ENCODE peak calls at places on chromosomes 7 and 10, in four cellular contexts. One of them, this sample, is unnamed.
A peak's percentile ranks its signal among the peaks of the same experiment; 100 is the strongest.

GRCh38 chr10:80460399-80461207 is 6.5 kb downstream of the TSPAN14 start:
- DNase-seq in thyroid gland: peak; percentile 97
- DNase-seq in lower lobe of right lung: peak; percentile 82
- DNase-seq in SJSA1: no peak
- DNase-seq in this sample: peak; percentile 93

GRCh38 chr7:36153571-36154097 is 580 bp downstream of the EEPD1 start:
- DNase-seq in thyroid gland: no peak
- DNase-seq in lower lobe of right lung: peak; percentile 76
- DNase-seq in SJSA1: no peak
- DNase-seq in this sample: peak; percentile 51

GRCh38 chr10:118587881-118588651 is 7.4 kb downstream of the PRLHR start:
- DNase-seq in thyroid gland: no peak
- DNase-seq in lower lobe of right lung: no peak
- DNase-seq in SJSA1: no peak
- DNase-seq in this sample: no peak

GRCh38 chr7:47573758-47574472 is 8.0 kb downstream of the TNS3 start:
- DNase-seq in thyroid gland: peak; percentile 42
- DNase-seq in lower lobe of right lung: no peak
- DNase-seq in SJSA1: peak; percentile 56
- DNase-seq in this sample: peak; percentile 85

GRCh38 chr7:96320437-96320836 is 1.5 kb downstream of the SLC25A13 start:
- DNase-seq in thyroid gland: no peak
- DNase-seq in lower lobe of right lung: no peak
- DNase-seq in SJSA1: no peak
- DNase-seq in this sample: no peak

GRCh38 chr10:97778452-97779302 is 6.9 kb upstream of the SFRP5 start:
- DNase-seq in thyroid gland: peak; percentile 82
- DNase-seq in lower lobe of right lung: no peak
- DNase-seq in SJSA1: no peak
- DNase-seq in this sample: peak; percentile 60

GRCh38 chr10:5830629-5831445 is 17.6 kb upstream of the GDI2 start:
- DNase-seq in thyroid gland: no peak
- DNase-seq in lower lobe of right lung: no peak
- DNase-seq in SJSA1: no peak
- DNase-seq in this sample: no peak

GRCh38 chr10:22252801-22253577 is 35.2 kb upstream of the EBLN1 start:
- DNase-seq in thyroid gland: peak; percentile 42
- DNase-seq in lower lobe of right lung: peak; percentile 67
- DNase-seq in SJSA1: no peak
- DNase-seq in this sample: peak; percentile 19

GRCh38 chr7:84117304-84117703 is 77.3 kb downstream of the SEMA3A start:
- DNase-seq in thyroid gland: no peak
- DNase-seq in lower lobe of right lung: no peak
- DNase-seq in SJSA1: no peak
- DNase-seq in this sample: no peak

GRCh38 chr7:77467453-77467852 is 51.3 kb upstream of the GSAP start:
- DNase-seq in thyroid gland: peak; percentile 3
- DNase-seq in lower lobe of right lung: peak; percentile 69
- DNase-seq in SJSA1: no peak
- DNase-seq in this sample: no peak

GRCh38 chr7:91098566-91098965 is 165.7 kb upstream of the FZD1 start:
- DNase-seq in thyroid gland: no peak
- DNase-seq in lower lobe of right lung: no peak
- DNase-seq in SJSA1: no peak
- DNase-seq in this sample: no peak

GRCh38 chr10:103493362-103493871 is at the start of gene NEURL1:
- DNase-seq in thyroid gland: peak; percentile 16
- DNase-seq in lower lobe of right lung: no peak
- DNase-seq in SJSA1: no peak
- DNase-seq in this sample: peak; percentile 39

GRCh38 chr7:83413831-83414230 is 235.1 kb downstream of the SEMA3E start:
- DNase-seq in thyroid gland: no peak
- DNase-seq in lower lobe of right lung: no peak
- DNase-seq in SJSA1: no peak
- DNase-seq in this sample: peak; percentile 8

GRCh38 chr10:120578890-120579289 is 121.9 kb downstream of the PLPP4 start:
- DNase-seq in thyroid gland: no peak
- DNase-seq in lower lobe of right lung: no peak
- DNase-seq in SJSA1: no peak
- DNase-seq in this sample: no peak

GRCh38 chr7:28125381-28126046 is 55.1 kb downstream of the JAZF1 start:
- DNase-seq in thyroid gland: no peak
- DNase-seq in lower lobe of right lung: no peak
- DNase-seq in SJSA1: no peak
- DNase-seq in this sample: no peak

GRCh38 chr10:132608511-132609195 is 71.1 kb downstream of the INPP5A start:
- DNase-seq in thyroid gland: no peak
- DNase-seq in lower lobe of right lung: no peak
- DNase-seq in SJSA1: peak; percentile 36
- DNase-seq in this sample: no peak

GRCh38 chr7:44244282-44244681 is 43.5 kb downstream of the YKT6 start:
- DNase-seq in thyroid gland: peak; percentile 37
- DNase-seq in lower lobe of right lung: no peak
- DNase-seq in SJSA1: no peak
- DNase-seq in this sample: no peak

GRCh38 chr10:86747796-86748581 is 8.4 kb upstream of the BMPR1A start:
- DNase-seq in thyroid gland: no peak
- DNase-seq in lower lobe of right lung: no peak
- DNase-seq in SJSA1: no peak
- DNase-seq in this sample: no peak

GRCh38 chr10:31467791-31468535 is 148.9 kb downstream of the ZEB1 start:
- DNase-seq in thyroid gland: peak; percentile 69
- DNase-seq in lower lobe of right lung: peak; percentile 36
- DNase-seq in SJSA1: no peak
- DNase-seq in this sample: peak; percentile 27

GRCh38 chr10:17519457-17519856 is 65.1 kb upstream of the ST8SIA6 start:
- DNase-seq in thyroid gland: no peak
- DNase-seq in lower lobe of right lung: no peak
- DNase-seq in SJSA1: no peak
- DNase-seq in this sample: no peak

GRCh38 chr7:35513828-35514227 is 181.1 kb downstream of the HERPUD2 start:
- DNase-seq in thyroid gland: no peak
- DNase-seq in lower lobe of right lung: no peak
- DNase-seq in SJSA1: no peak
- DNase-seq in this sample: no peak

GRCh38 chr10:46226232-46226631 is 60.6 kb upstream of the ANTXRL start:
- DNase-seq in thyroid gland: no peak
- DNase-seq in lower lobe of right lung: no peak
- DNase-seq in SJSA1: no peak
- DNase-seq in this sample: no peak

GRCh38 chr7:45716380-45717203 is 142.4 kb downstream of the ADCY1 start:
- DNase-seq in thyroid gland: peak; percentile 81
- DNase-seq in lower lobe of right lung: no peak
- DNase-seq in SJSA1: peak; percentile 41
- DNase-seq in this sample: no peak

GRCh38 chr10:99658622-99659030 is 683 bp upstream of the ENTPD7 start:
- DNase-seq in thyroid gland: peak; percentile 44
- DNase-seq in lower lobe of right lung: peak; percentile 84
- DNase-seq in SJSA1: peak; percentile 51
- DNase-seq in this sample: peak; percentile 64

GRCh38 chr7:13986208-13986607 is 3.3 kb downstream of the ETV1 start:
- DNase-seq in thyroid gland: no peak
- DNase-seq in lower lobe of right lung: no peak
- DNase-seq in SJSA1: no peak
- DNase-seq in this sample: no peak

GRCh38 chr10:102869290-102870198 is at the start of gene AS3MT:
- DNase-seq in thyroid gland: peak; percentile 48
- DNase-seq in lower lobe of right lung: no peak
- DNase-seq in SJSA1: peak; percentile 29
- DNase-seq in this sample: peak; percentile 29

GRCh38 chr10:128189176-128189575 is 63.0 kb upstream of the MKI67 start:
- DNase-seq in thyroid gland: no peak
- DNase-seq in lower lobe of right lung: no peak
- DNase-seq in SJSA1: no peak
- DNase-seq in this sample: no peak

GRCh38 chr10:15368456-15368855 is 2.6 kb downstream of the FAM171A1 start:
- DNase-seq in thyroid gland: no peak
- DNase-seq in lower lobe of right lung: no peak
- DNase-seq in SJSA1: no peak
- DNase-seq in this sample: no peak
- H3K27ac ChIP-seq in thyroid gland: no peak overlapping the region
- H3K27ac ChIP-seq in lower lobe of right lung: no peak overlapping the region
- H3K27ac ChIP-seq in SJSA1: no peak overlapping the region
- H3K27ac ChIP-seq in this sample: no peak overlapping the region

DNA sequence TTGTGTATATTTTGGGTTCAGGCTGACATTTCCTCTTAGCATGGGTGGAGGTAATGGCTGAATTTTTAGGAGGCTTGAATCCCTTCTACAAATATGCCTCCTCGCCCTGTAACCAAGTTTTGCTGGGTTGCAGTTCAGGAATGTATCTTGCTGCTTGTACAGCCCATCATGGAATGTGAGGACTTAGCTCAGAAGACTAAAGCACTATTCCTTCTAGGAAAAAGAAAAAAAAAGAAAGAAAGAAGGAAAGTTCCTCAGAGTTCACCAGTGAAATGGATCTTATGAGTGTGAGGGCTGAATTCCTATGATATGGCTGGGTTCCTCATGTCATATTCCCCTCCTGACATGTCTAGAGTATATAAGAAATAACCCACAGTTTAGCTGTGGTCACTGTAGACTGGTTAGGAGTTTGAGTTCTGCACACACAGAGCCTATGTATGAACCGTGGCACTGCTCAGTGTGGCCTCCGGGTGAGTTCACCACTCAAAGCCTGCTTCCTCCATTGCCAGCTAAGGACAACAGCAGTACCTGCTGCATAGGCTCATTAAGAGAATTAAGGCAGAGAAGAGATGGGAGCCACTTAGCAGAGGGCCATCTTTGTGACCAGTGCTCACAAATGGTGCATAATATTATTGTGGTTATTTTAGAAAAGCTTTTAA is 114.0 kb downstream of the TACC2 start:
- DNase-seq in thyroid gland: no peak
- DNase-seq in lower lobe of right lung: no peak
- DNase-seq in SJSA1: no peak
- DNase-seq in this sample: no peak
- H3K9me3 ChIP-seq in thyroid gland: no peaks in the 10 kb centered on the region
- H3K9me3 ChIP-seq in lower lobe of right lung: no peaks in the 10 kb centered on the region
- H3K9me3 ChIP-seq in SJSA1: no peaks in the 10 kb centered on the region
- H3K9me3 ChIP-seq in this sample: no peaks in the 10 kb centered on the region

GRCh38 chr10:32489935-32490334 is 44.0 kb downstream of the CCDC7 start:
- DNase-seq in thyroid gland: no peak
- DNase-seq in lower lobe of right lung: no peak
- DNase-seq in SJSA1: no peak
- DNase-seq in this sample: no peak

DNA sequence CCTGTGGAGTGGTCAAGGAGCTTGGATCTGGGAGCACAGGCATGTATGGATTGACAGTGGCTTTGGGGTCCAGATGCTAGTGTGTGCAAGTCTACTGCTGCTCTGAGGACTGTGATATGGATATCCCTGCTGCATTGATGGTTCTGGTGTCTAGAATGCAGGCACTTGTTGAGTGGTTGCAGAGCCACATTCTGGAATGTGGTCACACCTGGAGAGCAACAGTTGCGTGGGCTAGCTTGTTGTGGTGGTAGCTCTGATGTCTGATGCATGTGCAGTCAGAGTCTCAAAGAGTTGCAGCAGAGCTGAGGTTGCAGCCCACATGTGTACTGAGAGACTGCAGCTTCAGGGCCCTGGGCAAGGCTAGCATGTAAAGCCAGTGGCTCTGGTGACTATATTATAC is 43.2 kb downstream of the CCDC7 start:
- DNase-seq in thyroid gland: no peak
- DNase-seq in lower lobe of right lung: no peak
- DNase-seq in SJSA1: no peak
- DNase-seq in this sample: no peak
- H3K27ac ChIP-seq in thyroid gland: no peak overlapping the region
- H3K27ac ChIP-seq in lower lobe of right lung: no peak overlapping the region
- H3K27ac ChIP-seq in SJSA1: no peak overlapping the region
- H3K27ac ChIP-seq in this sample: no peak overlapping the region

DNA sequence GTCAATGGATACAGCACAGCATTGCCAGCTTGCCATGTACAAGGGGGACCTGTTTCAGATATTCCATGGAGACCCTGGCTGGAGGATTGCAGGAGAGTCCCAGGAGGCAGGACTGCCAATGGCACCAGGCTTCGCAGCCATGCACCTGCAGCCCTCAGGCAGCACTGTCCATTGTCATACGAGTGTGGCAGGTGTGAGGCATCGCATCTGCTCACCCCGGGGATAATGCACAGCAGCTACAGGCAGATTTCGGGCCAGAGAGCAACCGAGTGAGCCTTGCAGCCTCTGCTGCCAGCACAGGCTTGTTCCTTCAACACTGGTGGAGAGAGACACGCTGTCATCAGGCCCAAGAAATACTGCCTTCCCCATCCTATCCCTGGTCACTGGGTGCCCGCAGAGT is 415.1 kb downstream of the PAXIP1 start:
- DNase-seq in thyroid gland: no peak
- DNase-seq in lower lobe of right lung: no peak
- DNase-seq in SJSA1: no peak
- DNase-seq in this sample: no peak
- H3K9me3 ChIP-seq in thyroid gland: no peaks in the 10 kb centered on the region
- H3K9me3 ChIP-seq in lower lobe of right lung: no peaks in the 10 kb centered on the region
- H3K9me3 ChIP-seq in SJSA1: peaks cover 17% of the 10 kb centered on the region
- H3K9me3 ChIP-seq in this sample: no peaks in the 10 kb centered on the region

GRCh38 chr7:151694828-151695580 is 175.3 kb upstream of the RHEB start:
- DNase-seq in thyroid gland: peak; percentile 68
- DNase-seq in lower lobe of right lung: peak; percentile 51
- DNase-seq in SJSA1: no peak
- DNase-seq in this sample: peak; percentile 45

GRCh38 chr7:151693140-151693539 is 173.4 kb upstream of the RHEB start:
- DNase-seq in thyroid gland: no peak
- DNase-seq in lower lobe of right lung: no peak
- DNase-seq in SJSA1: no peak
- DNase-seq in this sample: no peak

GRCh38 chr7:151695856-151696555 is 176.3 kb upstream of the RHEB start:
- DNase-seq in thyroid gland: no peak
- DNase-seq in lower lobe of right lung: no peak
- DNase-seq in SJSA1: no peak
- DNase-seq in this sample: no peak

GRCh38 chr7:151692721-151693120 is 173.0 kb upstream of the RHEB start:
- DNase-seq in thyroid gland: no peak
- DNase-seq in lower lobe of right lung: no peak
- DNase-seq in SJSA1: no peak
- DNase-seq in this sample: no peak

DNA sequence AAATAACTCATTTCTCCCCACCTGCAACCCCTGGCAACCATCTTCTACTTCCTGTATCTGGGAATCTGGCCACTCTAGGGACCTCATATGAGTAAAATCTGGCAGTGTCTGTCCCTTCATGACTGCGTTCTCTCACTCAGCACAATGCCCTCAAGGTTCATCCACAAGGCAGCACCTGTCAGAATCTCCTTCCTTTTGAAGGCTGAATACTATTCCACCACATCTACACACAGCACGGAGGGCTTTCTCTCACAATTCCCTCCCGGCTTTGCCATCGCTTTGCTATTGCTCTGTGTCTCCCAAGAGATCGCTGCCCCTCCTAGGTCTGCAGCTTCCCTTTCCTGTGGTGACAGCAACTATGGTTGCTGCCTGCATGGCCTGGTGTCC is 174.7 kb upstream of the RHEB start:
- DNase-seq in thyroid gland: no peak
- DNase-seq in lower lobe of right lung: no peak
- DNase-seq in SJSA1: no peak
- DNase-seq in this sample: no peak
- H3K27ac ChIP-seq in thyroid gland: peak overlapping the region; percentile 56
- H3K27ac ChIP-seq in lower lobe of right lung: peak overlapping the region; percentile 36
- H3K27ac ChIP-seq in SJSA1: no peak overlapping the region
- H3K27ac ChIP-seq in this sample: peak overlapping the region; percentile 10

This sample was measured in body of pancreas.